ENCODE peak calls at places on chromosomes 13 and 19, in six cellular contexts. One of them, this sample, is unnamed.

GRCh38 chr13:41284512-41285288 is 21.3 kb upstream of the MTRF1 start:
- DNase-seq in EH: peak; percentile 96
- DNase-seq in adipocyte: peak; percentile 89
- DNase-seq in H4: peak; percentile 7
- DNase-seq in stimulated activated CD8-positive, alpha-beta memory T cell treated with anti-CD3 and anti-CD28 coated beads, Interleukin-2, amount 100 ng/mL, for 48 hours: no peak
- DNase-seq in naive thymus-derived CD4-positive, alpha-beta T cell: no peak
- DNase-seq in this sample: no peak

GRCh38 chr13:71864094-71864980 is 2.7 kb downstream of the DACH1 start:
- DNase-seq in stimulated activated CD8-positive, alpha-beta memory T cell treated with anti-CD3 and anti-CD28 coated beads, Interleukin-2, amount 100 ng/mL, for 48 hours: no peak
- DNase-seq in adipocyte: peak; percentile 2
- DNase-seq in naive thymus-derived CD4-positive, alpha-beta T cell: peak; percentile 22
- DNase-seq in H4: no peak
- DNase-seq in EH: no peak
- DNase-seq in this sample: no peak

GRCh38 chr13:95367309-95367843 is 66.1 kb upstream of the ABCC4 start:
- DNase-seq in adipocyte: no peak
- DNase-seq in EH: no peak
- DNase-seq in naive thymus-derived CD4-positive, alpha-beta T cell: no peak
- DNase-seq in H4: no peak
- DNase-seq in stimulated activated CD8-positive, alpha-beta memory T cell treated with anti-CD3 and anti-CD28 coated beads, Interleukin-2, amount 100 ng/mL, for 48 hours: no peak
- DNase-seq in this sample: no peak

GRCh38 chr19:54572696-54573311 is 786 bp upstream of the LILRA2 start:
- DNase-seq in H4: no peak
- DNase-seq in naive thymus-derived CD4-positive, alpha-beta T cell: no peak
- DNase-seq in adipocyte: no peak
- DNase-seq in stimulated activated CD8-positive, alpha-beta memory T cell treated with anti-CD3 and anti-CD28 coated beads, Interleukin-2, amount 100 ng/mL, for 48 hours: no peak
- DNase-seq in EH: no peak
- DNase-seq in this sample: no peak

GRCh38 chr13:35552172-35552844 is 75.8 kb upstream of the MAB21L1 start:
- DNase-seq in EH: peak; percentile 54
- DNase-seq in H4: no peak
- DNase-seq in stimulated activated CD8-positive, alpha-beta memory T cell treated with anti-CD3 and anti-CD28 coated beads, Interleukin-2, amount 100 ng/mL, for 48 hours: no peak
- DNase-seq in naive thymus-derived CD4-positive, alpha-beta T cell: no peak
- DNase-seq in adipocyte: peak; percentile 29
- DNase-seq in this sample: no peak

GRCh38 chr13:98606296-98606695 is 29.4 kb upstream of the STK24 start:
- DNase-seq in EH: peak; percentile 1
- DNase-seq in H4: no peak
- DNase-seq in adipocyte: no peak
- DNase-seq in stimulated activated CD8-positive, alpha-beta memory T cell treated with anti-CD3 and anti-CD28 coated beads, Interleukin-2, amount 100 ng/mL, for 48 hours: no peak
- DNase-seq in naive thymus-derived CD4-positive, alpha-beta T cell: no peak
- DNase-seq in this sample: no peak

GRCh38 chr19:44777715-44778347 is at the start of gene CBLC:
- DNase-seq in adipocyte: no peak
- DNase-seq in EH: no peak
- DNase-seq in H4: no peak
- DNase-seq in stimulated activated CD8-positive, alpha-beta memory T cell treated with anti-CD3 and anti-CD28 coated beads, Interleukin-2, amount 100 ng/mL, for 48 hours: no peak
- DNase-seq in naive thymus-derived CD4-positive, alpha-beta T cell: no peak
- DNase-seq in this sample: no peak

GRCh38 chr13:109867766-109868165 is 81.4 kb upstream of the IRS2 start:
- DNase-seq in naive thymus-derived CD4-positive, alpha-beta T cell: no peak
- DNase-seq in H4: no peak
- DNase-seq in EH: no peak
- DNase-seq in stimulated activated CD8-positive, alpha-beta memory T cell treated with anti-CD3 and anti-CD28 coated beads, Interleukin-2, amount 100 ng/mL, for 48 hours: no peak
- DNase-seq in adipocyte: no peak
- DNase-seq in this sample: no peak

GRCh38 chr19:16400911-16401675 is 70.7 kb downstream of the EPS15L1 start:
- DNase-seq in naive thymus-derived CD4-positive, alpha-beta T cell: no peak
- DNase-seq in stimulated activated CD8-positive, alpha-beta memory T cell treated with anti-CD3 and anti-CD28 coated beads, Interleukin-2, amount 100 ng/mL, for 48 hours: no peak
- DNase-seq in adipocyte: no peak
- DNase-seq in H4: no peak
- DNase-seq in EH: no peak
- DNase-seq in this sample: peak; percentile 94

GRCh38 chr13:33286143-33286542 is 588 bp upstream of the STARD13 start:
- DNase-seq in H4: no peak
- DNase-seq in stimulated activated CD8-positive, alpha-beta memory T cell treated with anti-CD3 and anti-CD28 coated beads, Interleukin-2, amount 100 ng/mL, for 48 hours: no peak
- DNase-seq in naive thymus-derived CD4-positive, alpha-beta T cell: no peak
- DNase-seq in adipocyte: no peak
- DNase-seq in EH: no peak
- DNase-seq in this sample: no peak

GRCh38 chr13:25112856-25113255 is 16.9 kb downstream of the PABPC3 start:
- DNase-seq in naive thymus-derived CD4-positive, alpha-beta T cell: no peak
- DNase-seq in EH: no peak
- DNase-seq in adipocyte: no peak
- DNase-seq in stimulated activated CD8-positive, alpha-beta memory T cell treated with anti-CD3 and anti-CD28 coated beads, Interleukin-2, amount 100 ng/mL, for 48 hours: no peak
- DNase-seq in H4: no peak
- DNase-seq in this sample: no peak

GRCh38 chr19:45404557-45405434 is at the start of gene PPP1R13L:
- DNase-seq in stimulated activated CD8-positive, alpha-beta memory T cell treated with anti-CD3 and anti-CD28 coated beads, Interleukin-2, amount 100 ng/mL, for 48 hours: peak; percentile 27
- DNase-seq in adipocyte: peak; percentile 58
- DNase-seq in H4: no peak
- DNase-seq in naive thymus-derived CD4-positive, alpha-beta T cell: no peak
- DNase-seq in EH: peak; percentile 89
- DNase-seq in this sample: peak; percentile 37

GRCh38 chr13:74575729-74576125 is 441.5 kb upstream of the KLF12 start:
- DNase-seq in H4: peak; percentile 2
- DNase-seq in stimulated activated CD8-positive, alpha-beta memory T cell treated with anti-CD3 and anti-CD28 coated beads, Interleukin-2, amount 100 ng/mL, for 48 hours: peak; percentile 10
- DNase-seq in naive thymus-derived CD4-positive, alpha-beta T cell: peak; percentile 43
- DNase-seq in EH: peak; percentile 54
- DNase-seq in adipocyte: peak; percentile 80
- DNase-seq in this sample: peak; percentile 79

GRCh38 chr19:55305491-55305890 is 19.6 kb downstream of the TMEM150B start:
- DNase-seq in H4: no peak
- DNase-seq in EH: peak; percentile 41
- DNase-seq in adipocyte: peak; percentile 41
- DNase-seq in naive thymus-derived CD4-positive, alpha-beta T cell: peak; percentile 57
- DNase-seq in stimulated activated CD8-positive, alpha-beta memory T cell treated with anti-CD3 and anti-CD28 coated beads, Interleukin-2, amount 100 ng/mL, for 48 hours: no peak
- DNase-seq in this sample: no peak

GRCh38 chr13:94435604-94436226 is 43.8 kb downstream of the DCT start:
- DNase-seq in H4: peak; percentile 10
- DNase-seq in adipocyte: peak; percentile 85
- DNase-seq in stimulated activated CD8-positive, alpha-beta memory T cell treated with anti-CD3 and anti-CD28 coated beads, Interleukin-2, amount 100 ng/mL, for 48 hours: no peak
- DNase-seq in naive thymus-derived CD4-positive, alpha-beta T cell: peak; percentile 62
- DNase-seq in EH: peak; percentile 51
- DNase-seq in this sample: no peak

GRCh38 chr13:71290963-71291937 is 575.8 kb downstream of the DACH1 start:
- DNase-seq in naive thymus-derived CD4-positive, alpha-beta T cell: peak; percentile 78
- DNase-seq in H4: peak; percentile 87
- DNase-seq in adipocyte: peak; percentile 3
- DNase-seq in stimulated activated CD8-positive, alpha-beta memory T cell treated with anti-CD3 and anti-CD28 coated beads, Interleukin-2, amount 100 ng/mL, for 48 hours: no peak
- DNase-seq in EH: peak; percentile 16
- DNase-seq in this sample: no peak

GRCh38 chr13:108034909-108035308 is 180.4 kb downstream of the LIG4 start:
- DNase-seq in naive thymus-derived CD4-positive, alpha-beta T cell: no peak
- DNase-seq in H4: no peak
- DNase-seq in stimulated activated CD8-positive, alpha-beta memory T cell treated with anti-CD3 and anti-CD28 coated beads, Interleukin-2, amount 100 ng/mL, for 48 hours: no peak
- DNase-seq in EH: no peak
- DNase-seq in adipocyte: no peak
- DNase-seq in this sample: no peak

This sample was measured in posterior cingulate gyrus.